ENCODE peak calls at places on chromosomes 12 and 14, in seven cellular contexts. J, I, U, Y, K, Z and E are unnamed samples.

GRCh38 chr14:78970677-78971076 is 800.5 kb downstream of the NRXN3 start:
- DNase-seq in J (no peak), Z (no peak), I (no peak), Y (no peak), K (no peak), U (no peak), E (no peak)

GRCh38 chr12:22283006-22283506 is 51.5 kb downstream of the ST8SIA1 start:
- DNase-seq in U (no peak), K (no peak), Y (no peak), I (no peak), Z (no peak), J (no peak), E (no peak)

GRCh38 chr12:67920432-67920831 is 68.8 kb upstream of the IFNG-AS1 start:
- DNase-seq in Z (no peak), I (no peak), K (no peak), Y (no peak), U (no peak), J (no peak), E (no peak)

GRCh38 chr14:52678591-52678990 is 16.8 kb downstream of the ERO1A start:
- DNase-seq in K (no peak), Z (no peak), J (peak; percentile 39), Y (peak; percentile 26), I (no peak), U (no peak), E (no peak)

GRCh38 chr14:94173471-94173884 is 644 bp upstream of the PPP4R4 start:
- DNase-seq in U (no peak), Y (no peak), I (no peak), J (no peak), Z (no peak), K (peak; percentile 50), E (no peak)

GRCh38 chr14:72850360-72850759 is 43.5 kb downstream of the DPF3 start:
- DNase-seq in Y (no peak), U (no peak), K (no peak), J (peak; percentile 12), Z (no peak), I (no peak), E (no peak)

GRCh38 chr12:32605326-32606095 is 73.6 kb upstream of the DNM1L start:
- DNase-seq in Z (no peak), I (no peak), K (no peak), J (no peak), Y (no peak), U (no peak), E (no peak)

GRCh38 chr14:93743270-93744060 is 44.8 kb downstream of the PRIMA1 start:
- DNase-seq in U (no peak), K (no peak), Z (no peak), Y (no peak), J (no peak), I (no peak), E (no peak)

GRCh38 chr14:65461730-65462129 is 49.2 kb downstream of the FUT8 start:
- DNase-seq in U (no peak), Z (no peak), J (no peak), Y (no peak), I (no peak), K (no peak), E (no peak)

GRCh38 chr14:101865288-101865687 is 99.1 kb upstream of the DYNC1H1 start:
- DNase-seq in Z (no peak), J (no peak), I (no peak), Y (no peak), U (no peak), K (no peak), E (no peak)

GRCh38 chr12:5909560-5909959 is 35.5 kb downstream of the ANO2 start:
- DNase-seq in Z (no peak), K (no peak), J (no peak), Y (no peak), I (no peak), U (no peak), E (no peak)

GRCh38 chr14:59882957-59883356 is 12.4 kb upstream of the RTN1 start:
- DNase-seq in J (no peak), Y (no peak), U (no peak), K (no peak), I (no peak), Z (no peak), E (no peak)
- TF ChIP-seq CTCF in J (no peak), Y (no peak), U (no peak), K (no peak), I (no peak), Z (no peak), E (no peak)

GRCh38 chr12:18798445-18799139 is 60.7 kb downstream of the CAPZA3 start:
- DNase-seq in Z (no peak), U (no peak), K (no peak), J (peak; percentile 55), Y (no peak), I (no peak), E (no peak)
- H3K4me3 ChIP-seq in Z (no peak overlapping the region), U (no peak overlapping the region), K (no peak overlapping the region), J (no peak overlapping the region), Y (no peak overlapping the region), I (no peak overlapping the region), E (no peak overlapping the region)

DNA sequence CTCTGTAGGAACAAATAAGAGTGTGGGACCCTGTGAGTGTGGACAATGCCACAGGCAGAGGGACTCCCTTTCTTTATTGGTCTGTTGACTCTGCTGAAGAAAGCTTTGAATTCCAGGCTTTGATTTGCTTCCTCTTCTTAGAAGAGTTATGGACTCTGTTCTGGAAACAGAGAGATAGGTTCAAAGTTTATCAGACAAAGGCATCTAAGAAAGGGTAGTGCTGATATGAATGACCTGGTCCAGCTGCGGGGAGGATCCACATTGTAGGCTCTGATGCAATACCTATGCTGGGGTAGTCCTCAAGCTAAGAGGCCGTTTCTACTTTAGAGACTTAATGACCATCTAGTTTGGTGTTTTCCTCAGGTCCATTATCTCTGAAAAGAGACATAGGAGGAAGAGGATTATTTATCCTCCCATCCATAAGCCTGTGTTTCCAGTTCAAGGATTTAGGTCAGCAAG is 10.7 kb upstream of the IKZF4 start:
- DNase-seq in U (no peak), Y (no peak), K (peak; percentile 58), I (no peak), J (peak; percentile 84), Z (no peak), E (no peak)
- TF ChIP-seq POLR2A in U (no peak), Y (no peak), K (no peak), I (no peak), J (no peak), Z (no peak), E (no peak)

DNA sequence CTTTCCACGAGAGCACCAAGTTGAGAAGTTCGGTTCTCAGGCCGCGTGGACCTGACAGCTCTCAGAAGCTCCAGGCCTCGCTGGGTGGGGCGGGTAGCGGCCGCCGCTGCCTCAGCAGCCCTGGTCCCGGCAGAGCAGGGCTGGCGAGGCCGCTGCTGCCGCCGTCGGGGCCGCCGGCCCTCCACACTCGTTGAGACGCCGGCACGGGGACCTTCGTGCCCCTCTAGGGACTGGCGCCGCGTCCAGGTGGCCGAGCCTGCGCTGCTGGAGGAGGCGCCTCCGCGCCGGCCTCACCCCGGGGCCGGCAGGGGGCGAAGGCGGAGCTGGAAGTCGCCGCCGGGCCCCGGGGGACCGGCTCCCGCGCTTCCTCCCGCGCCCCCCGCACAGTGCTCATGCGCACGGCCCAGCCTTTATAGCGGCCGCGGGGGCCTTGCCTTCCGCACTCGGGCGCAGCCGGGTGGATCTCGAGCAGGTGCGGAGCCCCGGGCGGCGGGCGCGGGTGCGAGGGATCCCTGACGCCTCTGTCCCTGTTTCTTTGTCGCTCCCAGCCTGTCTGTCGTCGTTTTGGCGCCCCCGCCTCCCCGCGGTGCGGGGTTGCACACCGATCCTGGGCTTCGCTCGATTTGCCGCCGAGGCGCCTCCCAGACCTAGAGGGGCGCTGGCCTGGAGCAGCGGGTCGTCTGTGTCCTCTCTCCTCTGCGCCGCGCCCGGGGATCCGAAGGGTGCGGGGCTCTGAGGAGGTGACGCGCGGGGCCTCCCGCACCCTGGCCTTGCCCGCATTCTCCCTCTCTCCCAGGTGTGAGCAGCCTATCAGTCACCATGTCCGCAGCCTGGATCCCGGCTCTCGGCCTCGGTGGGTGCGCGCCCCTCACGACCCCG is at the start of gene COCH:
- DNase-seq in K (peak; percentile 69), J (peak; percentile 71), I (peak; percentile 49), U (no peak), Y (peak; percentile 74), Z (no peak), E (no peak)
- TF ChIP-seq CTCF in K (no peak), J (peak; percentile 72), I (peak; percentile 35), U (peak; percentile 26), Y (peak; percentile 43), Z (peak; percentile 25), E (no peak)